ENCODE peak calls at places on chromosome 17, in ten cellular contexts. One of them, this sample, is unnamed.

GRCh38 chr17:65745241-65745640 is 183.8 kb upstream of the AXIN2 start:
- DNase-seq in stimulated activated CD4-positive, alpha-beta T cell treated with anti-CD3 and anti-CD28 coated beads, Interleukin-4, amount 100 ng/mL, for 4 hours: no peak
- DNase-seq in Right ventricle myocardium superior: no peak
- DNase-seq in T-helper 17 cell: no peak
- DNase-seq in stimulated activated CD8-positive, alpha-beta memory T cell treated with anti-CD3 and anti-CD28 coated beads, Interleukin-4, amount 100 ng/mL, for 24 hours: no peak
- DNase-seq in COLO829: no peak
- DNase-seq in dorsolateral prefrontal cortex: no peak
- DNase-seq in Daoy: no peak
- DNase-seq in A673: no peak
- DNase-seq in T1000: no peak
- DNase-seq in this sample: no peak

GRCh38 chr17:226773-227580 is 45.5 kb upstream of the DOC2B start:
- DNase-seq in stimulated activated CD4-positive, alpha-beta T cell treated with anti-CD3 and anti-CD28 coated beads, Interleukin-4, amount 100 ng/mL, for 4 hours: no peak
- DNase-seq in Right ventricle myocardium superior: no peak
- DNase-seq in T-helper 17 cell: no peak
- DNase-seq in stimulated activated CD8-positive, alpha-beta memory T cell treated with anti-CD3 and anti-CD28 coated beads, Interleukin-4, amount 100 ng/mL, for 24 hours: no peak
- DNase-seq in COLO829: no peak
- DNase-seq in dorsolateral prefrontal cortex: peak; percentile 67
- DNase-seq in Daoy: no peak
- DNase-seq in A673: no peak
- DNase-seq in T1000: no peak
- DNase-seq in this sample: no peak

GRCh38 chr17:2011421-2012371 is 13.4 kb downstream of the RTN4RL1 start:
- DNase-seq in stimulated activated CD4-positive, alpha-beta T cell treated with anti-CD3 and anti-CD28 coated beads, Interleukin-4, amount 100 ng/mL, for 4 hours: no peak
- DNase-seq in Right ventricle myocardium superior: no peak
- DNase-seq in T-helper 17 cell: no peak
- DNase-seq in stimulated activated CD8-positive, alpha-beta memory T cell treated with anti-CD3 and anti-CD28 coated beads, Interleukin-4, amount 100 ng/mL, for 24 hours: no peak
- DNase-seq in COLO829: no peak
- DNase-seq in dorsolateral prefrontal cortex: no peak
- DNase-seq in Daoy: peak; percentile 74
- DNase-seq in A673: peak; percentile 73
- DNase-seq in T1000: peak; percentile 95
- DNase-seq in this sample: no peak

GRCh38 chr17:30450125-30451027 is 26.8 kb upstream of the GOSR1 start:
- DNase-seq in stimulated activated CD4-positive, alpha-beta T cell treated with anti-CD3 and anti-CD28 coated beads, Interleukin-4, amount 100 ng/mL, for 4 hours: no peak
- DNase-seq in Right ventricle myocardium superior: no peak
- DNase-seq in T-helper 17 cell: no peak
- DNase-seq in stimulated activated CD8-positive, alpha-beta memory T cell treated with anti-CD3 and anti-CD28 coated beads, Interleukin-4, amount 100 ng/mL, for 24 hours: no peak
- DNase-seq in COLO829: no peak
- DNase-seq in dorsolateral prefrontal cortex: no peak
- DNase-seq in Daoy: no peak
- DNase-seq in A673: no peak
- DNase-seq in T1000: no peak
- DNase-seq in this sample: no peak

GRCh38 chr17:7249219-7249618 is 2.3 kb downstream of the CTDNEP1 start:
- DNase-seq in stimulated activated CD4-positive, alpha-beta T cell treated with anti-CD3 and anti-CD28 coated beads, Interleukin-4, amount 100 ng/mL, for 4 hours: no peak
- DNase-seq in Right ventricle myocardium superior: no peak
- DNase-seq in T-helper 17 cell: no peak
- DNase-seq in stimulated activated CD8-positive, alpha-beta memory T cell treated with anti-CD3 and anti-CD28 coated beads, Interleukin-4, amount 100 ng/mL, for 24 hours: no peak
- DNase-seq in COLO829: no peak
- DNase-seq in dorsolateral prefrontal cortex: no peak
- DNase-seq in Daoy: no peak
- DNase-seq in A673: no peak
- DNase-seq in T1000: no peak
- DNase-seq in this sample: no peak

GRCh38 chr17:50908860-50909764 is 43.0 kb upstream of the TOB1 start:
- DNase-seq in stimulated activated CD4-positive, alpha-beta T cell treated with anti-CD3 and anti-CD28 coated beads, Interleukin-4, amount 100 ng/mL, for 4 hours: no peak
- DNase-seq in Right ventricle myocardium superior: peak; percentile 84
- DNase-seq in T-helper 17 cell: peak; percentile 62
- DNase-seq in stimulated activated CD8-positive, alpha-beta memory T cell treated with anti-CD3 and anti-CD28 coated beads, Interleukin-4, amount 100 ng/mL, for 24 hours: no peak
- DNase-seq in COLO829: no peak
- DNase-seq in dorsolateral prefrontal cortex: no peak
- DNase-seq in Daoy: no peak
- DNase-seq in A673: no peak
- DNase-seq in T1000: no peak
- DNase-seq in this sample: peak; percentile 50

GRCh38 chr17:7832431-7832830 is 1.6 kb upstream of the KDM6B start:
- DNase-seq in stimulated activated CD4-positive, alpha-beta T cell treated with anti-CD3 and anti-CD28 coated beads, Interleukin-4, amount 100 ng/mL, for 4 hours: no peak
- DNase-seq in Right ventricle myocardium superior: no peak
- DNase-seq in T-helper 17 cell: no peak
- DNase-seq in stimulated activated CD8-positive, alpha-beta memory T cell treated with anti-CD3 and anti-CD28 coated beads, Interleukin-4, amount 100 ng/mL, for 24 hours: no peak
- DNase-seq in COLO829: no peak
- DNase-seq in dorsolateral prefrontal cortex: no peak
- DNase-seq in Daoy: no peak
- DNase-seq in A673: no peak
- DNase-seq in T1000: no peak
- DNase-seq in this sample: no peak

GRCh38 chr17:78960945-78961344 is 18.8 kb downstream of the LGALS3BP start:
- DNase-seq in stimulated activated CD4-positive, alpha-beta T cell treated with anti-CD3 and anti-CD28 coated beads, Interleukin-4, amount 100 ng/mL, for 4 hours: no peak
- DNase-seq in Right ventricle myocardium superior: peak; percentile 77
- DNase-seq in T-helper 17 cell: no peak
- DNase-seq in stimulated activated CD8-positive, alpha-beta memory T cell treated with anti-CD3 and anti-CD28 coated beads, Interleukin-4, amount 100 ng/mL, for 24 hours: no peak
- DNase-seq in COLO829: no peak
- DNase-seq in dorsolateral prefrontal cortex: no peak
- DNase-seq in Daoy: no peak
- DNase-seq in A673: no peak
- DNase-seq in T1000: no peak
- DNase-seq in this sample: no peak

GRCh38 chr17:73639322-73639721 is 4.9 kb downstream of the SDK2 start:
- DNase-seq in stimulated activated CD4-positive, alpha-beta T cell treated with anti-CD3 and anti-CD28 coated beads, Interleukin-4, amount 100 ng/mL, for 4 hours: no peak
- DNase-seq in Right ventricle myocardium superior: peak; percentile 6
- DNase-seq in T-helper 17 cell: no peak
- DNase-seq in stimulated activated CD8-positive, alpha-beta memory T cell treated with anti-CD3 and anti-CD28 coated beads, Interleukin-4, amount 100 ng/mL, for 24 hours: no peak
- DNase-seq in COLO829: no peak
- DNase-seq in dorsolateral prefrontal cortex: no peak
- DNase-seq in Daoy: peak; percentile 89
- DNase-seq in A673: peak; percentile 51
- DNase-seq in T1000: no peak
- DNase-seq in this sample: no peak

GRCh38 chr17:73986641-73987177 is 216.8 kb upstream of the RPL38 start:
- DNase-seq in stimulated activated CD4-positive, alpha-beta T cell treated with anti-CD3 and anti-CD28 coated beads, Interleukin-4, amount 100 ng/mL, for 4 hours: no peak
- DNase-seq in Right ventricle myocardium superior: no peak
- DNase-seq in T-helper 17 cell: no peak
- DNase-seq in stimulated activated CD8-positive, alpha-beta memory T cell treated with anti-CD3 and anti-CD28 coated beads, Interleukin-4, amount 100 ng/mL, for 24 hours: no peak
- DNase-seq in COLO829: no peak
- DNase-seq in dorsolateral prefrontal cortex: no peak
- DNase-seq in Daoy: no peak
- DNase-seq in A673: no peak
- DNase-seq in T1000: no peak
- DNase-seq in this sample: no peak

GRCh38 chr17:74271902-74272563 is 2.0 kb upstream of the DNAI2 start:
- DNase-seq in stimulated activated CD4-positive, alpha-beta T cell treated with anti-CD3 and anti-CD28 coated beads, Interleukin-4, amount 100 ng/mL, for 4 hours: no peak
- DNase-seq in Right ventricle myocardium superior: peak; percentile 79
- DNase-seq in T-helper 17 cell: no peak
- DNase-seq in stimulated activated CD8-positive, alpha-beta memory T cell treated with anti-CD3 and anti-CD28 coated beads, Interleukin-4, amount 100 ng/mL, for 24 hours: no peak
- DNase-seq in COLO829: peak; percentile 74
- DNase-seq in dorsolateral prefrontal cortex: peak; percentile 28
- DNase-seq in Daoy: peak; percentile 50
- DNase-seq in A673: no peak
- DNase-seq in T1000: no peak
- DNase-seq in this sample: no peak

GRCh38 chr17:64739316-64740058 is 77.4 kb upstream of the SMURF2 start:
- DNase-seq in stimulated activated CD4-positive, alpha-beta T cell treated with anti-CD3 and anti-CD28 coated beads, Interleukin-4, amount 100 ng/mL, for 4 hours: no peak
- DNase-seq in Right ventricle myocardium superior: no peak
- DNase-seq in T-helper 17 cell: no peak
- DNase-seq in stimulated activated CD8-positive, alpha-beta memory T cell treated with anti-CD3 and anti-CD28 coated beads, Interleukin-4, amount 100 ng/mL, for 24 hours: no peak
- DNase-seq in COLO829: no peak
- DNase-seq in dorsolateral prefrontal cortex: no peak
- DNase-seq in Daoy: peak; percentile 70
- DNase-seq in A673: peak; percentile 14
- DNase-seq in T1000: no peak
- DNase-seq in this sample: no peak